ENCODE peak calls at places on chromosome 20, in four cellular contexts. U is HCT116, C is iPS-NIHi11, S is NCI-H2081. N is an unnamed sample.
A peak's percentile ranks its signal among the peaks of the same experiment; 100 is the strongest.

GRCh38 chr20:22491188-22491500 is 93.2 kb downstream of the FOXA2 start:
- DNase-seq in S (no peak), C (no peak), U (no peak), N (no peak)

GRCh38 chr20:10716855-10717254 is 43.1 kb upstream of the JAG1 start:
- DNase-seq in C (no peak), U (no peak), S (no peak), N (no peak)

GRCh38 chr20:766906-767305 is 1.4 kb downstream of the SLC52A3 start:
- DNase-seq in C (no peak), S (no peak), U (no peak), N (no peak)

GRCh38 chr20:38426006-38426405 is 9.1 kb downstream of the SNHG17 start:
- DNase-seq in U (no peak), C (no peak), S (no peak), N (no peak)

GRCh38 chr20:23659989-23660837 is 22.5 kb upstream of the CST3 start:
- DNase-seq in S (no peak), U (no peak), C (no peak), N (no peak)

GRCh38 chr20:44154521-44155001 is 32.4 kb downstream of the JPH2 start:
- DNase-seq in C (no peak), U (no peak), S (no peak), N (no peak)

GRCh38 chr20:46011631-46012482 is 3.1 kb downstream of the MMP9 start:
- DNase-seq in S (peak; percentile 33), U (peak; percentile 71), C (peak; percentile 83), N (no peak)

GRCh38 chr20:33933469-33933909 is 60.2 kb upstream of the RALY start:
- DNase-seq in S (no peak), C (peak; percentile 73), U (peak; percentile 48), N (peak; percentile 38)

GRCh38 chr20:36086767-36087166 is 67.8 kb upstream of the EPB41L1 start:
- DNase-seq in S (no peak), U (peak; percentile 74), C (no peak), N (no peak)

GRCh38 chr20:61644387-61645076 is 392.5 kb downstream of the CDH4 start:
- DNase-seq in S (no peak), C (no peak), U (no peak), N (no peak)

GRCh38 chr20:35117148-35117547 is 24.5 kb upstream of the TRPC4AP start:
- DNase-seq in U (no peak), S (no peak), C (no peak), N (no peak)

GRCh38 chr20:44702776-44703175 is 12.4 kb upstream of the CCN5 start:
- DNase-seq in U (no peak), C (no peak), S (no peak), N (no peak)

GRCh38 chr20:36112112-36112511 is 42.4 kb upstream of the EPB41L1 start:
- DNase-seq in C (peak; percentile 31), U (no peak), S (no peak), N (no peak)

GRCh38 chr20:62026564-62026856 is 39.2 kb downstream of the TAF4 start:
- DNase-seq in C (no peak), S (no peak), U (no peak), N (no peak)

GRCh38 chr20:57224641-57225138 is 41.8 kb downstream of the BMP7 start:
- DNase-seq in U (no peak), C (no peak), S (no peak), N (no peak)

GRCh38 chr20:38460040-38460623 is 12.5 kb upstream of the RALGAPB start:
- DNase-seq in U (peak; percentile 80), C (peak; percentile 39), S (peak; percentile 29), N (no peak)

GRCh38 chr20:45782890-45783289 is 8.8 kb downstream of the WFDC3 start:
- DNase-seq in S (no peak), U (peak; percentile 39), C (no peak), N (no peak)

GRCh38 chr20:8424010-8424409 is 291.9 kb downstream of the PLCB1 start:
- DNase-seq in U (no peak), C (no peak), S (no peak), N (no peak)

GRCh38 chr20:57263767-57264150 is 2.7 kb downstream of the BMP7 start:
- DNase-seq in S (no peak), U (no peak), C (no peak), N (no peak)

GRCh38 chr20:50450961-50451752 is 59.0 kb upstream of the PTPN1 start:
- DNase-seq in C (peak; percentile 48), U (no peak), S (no peak), N (peak; percentile 72)

GRCh38 chr20:11431613-11432012 is 486.1 kb upstream of the BTBD3 start:
- DNase-seq in S (no peak), U (no peak), C (no peak), N (no peak)

GRCh38 chr20:61364147-61364546 is 112.1 kb downstream of the CDH4 start:
- DNase-seq in U (no peak), C (no peak), S (no peak), N (no peak)

N was measured in NT2/D1.